ENCODE peak calls at places on chromosomes 1 and 21, in nine cellular contexts. Y, T, Q, H, E, J, L, C and B are unnamed samples.

GRCh38 chr1:21773585-21773984 is 9.4 kb downstream of the USP48 start:
- DNase-seq in Y (no peak), T (peak), Q (no peak), H (no peak), E (no peak), J (peak), L (no peak), C (peak), B (peak)

GRCh38 chr1:79568411-79568810 is 561.9 kb upstream of the ADGRL4 start:
- DNase-seq in Y (no peak), T (no peak), Q (no peak), H (peak), E (no peak), J (no peak), L (peak), C (no peak), B (no peak)

GRCh38 chr1:212219679-212220463 is 65.3 kb upstream of the PPP2R5A start:
- DNase-seq in Y (no peak), T (no peak), Q (no peak), H (peak), E (no peak), J (no peak), L (peak), C (no peak), B (peak)

GRCh38 chr1:84508510-84508909 is 2.1 kb upstream of the GNG5 start:
- DNase-seq in Y (no peak), T (no peak), Q (no peak), H (no peak), E (no peak), J (no peak), L (no peak), C (no peak), B (no peak)

GRCh38 chr21:17793271-17793670 is 25.9 kb downstream of the C21orf91 start:
- DNase-seq in Y (no peak), T (no peak), Q (no peak), H (no peak), E (no peak), J (no peak), L (no peak), C (no peak), B (no peak)

GRCh38 chr1:181732218-181732990 is 249.1 kb downstream of the CACNA1E start:
- DNase-seq in Y (no peak), T (no peak), Q (no peak), H (no peak), E (no peak), J (no peak), L (no peak), C (no peak), B (no peak)

GRCh38 chr1:26723013-26723991 is 27.5 kb downstream of the ARID1A start:
- DNase-seq in Y (no peak), T (peak), Q (peak), H (peak), E (no peak), J (peak), L (peak), C (peak), B (peak)

GRCh38 chr1:153246825-153247224 is 12.7 kb upstream of the LORICRIN start:
- DNase-seq in Y (no peak), T (no peak), Q (no peak), H (no peak), E (no peak), J (no peak), L (no peak), C (no peak), B (no peak)

GRCh38 chr1:208544794-208545193 is 300.6 kb upstream of the PLXNA2 start:
- DNase-seq in Y (no peak), T (no peak), Q (no peak), H (no peak), E (no peak), J (no peak), L (no peak), C (no peak), B (no peak)

GRCh38 chr1:25197235-25197930 is 34.9 kb downstream of the SYF2 start:
- DNase-seq in Y (no peak), T (no peak), Q (no peak), H (no peak), E (no peak), J (no peak), L (no peak), C (no peak), B (no peak)

GRCh38 chr1:226571901-226572300 is 23.3 kb downstream of the STUM start:
- DNase-seq in Y (no peak), T (no peak), Q (no peak), H (no peak), E (no peak), J (no peak), L (no peak), C (peak), B (peak)

GRCh38 chr1:6560267-6560666 is 5.2 kb downstream of the TAS1R1 start:
- DNase-seq in Y (no peak), T (no peak), Q (no peak), H (no peak), E (no peak), J (no peak), L (no peak), C (no peak), B (no peak)

GRCh38 chr21:44653656-44654575 is 543 bp downstream of the KRTAP12-4 start:
- DNase-seq in Y (no peak), T (peak), Q (peak), H (no peak), E (peak), J (peak), L (no peak), C (no peak), B (no peak)

GRCh38 chr1:45470306-45470798 is 20.6 kb downstream of the TESK2 start:
- DNase-seq in Y (no peak), T (no peak), Q (no peak), H (no peak), E (no peak), J (no peak), L (no peak), C (no peak), B (no peak)

GRCh38 chr1:188295157-188295556 is 1466.4 kb downstream of the PLA2G4A start:
- DNase-seq in Y (no peak), T (no peak), Q (no peak), H (no peak), E (no peak), J (no peak), L (no peak), C (no peak), B (no peak)

GRCh38 chr1:113617438-113618141 is 141.7 kb downstream of the PHTF1 start:
- DNase-seq in Y (no peak), T (no peak), Q (no peak), H (peak), E (no peak), J (no peak), L (no peak), C (no peak), B (no peak)

GRCh38 chr1:115107501-115108260 is 18.4 kb upstream of the TSPAN2 start:
- DNase-seq in Y (no peak), T (no peak), Q (no peak), H (no peak), E (no peak), J (no peak), L (peak), C (no peak), B (no peak)

GRCh38 chr1:159877695-159878444 is 15.4 kb upstream of the VSIG8 start:
- DNase-seq in Y (no peak), T (no peak), Q (no peak), H (no peak), E (no peak), J (no peak), L (no peak), C (no peak), B (no peak)

GRCh38 chr1:207240325-207241095 is 81.0 kb upstream of the CD55 start:
- DNase-seq in Y (peak), T (no peak), Q (no peak), H (peak), E (no peak), J (no peak), L (peak), C (no peak), B (no peak)

GRCh38 chr1:69479734-69480133 is 88.0 kb upstream of the LRRC7 start:
- DNase-seq in Y (no peak), T (no peak), Q (no peak), H (no peak), E (no peak), J (no peak), L (no peak), C (no peak), B (no peak)

GRCh38 chr21:33070921-33071877 is 1.3 kb downstream of the OLIG1 start:
- DNase-seq in Y (no peak), T (peak), Q (no peak), H (peak), E (no peak), J (peak), L (no peak), C (no peak), B (no peak)

GRCh38 chr1:101366513-101367215 is 129.8 kb downstream of the S1PR1 start:
- DNase-seq in Y (no peak), T (no peak), Q (no peak), H (no peak), E (no peak), J (no peak), L (no peak), C (no peak), B (no peak)

GRCh38 chr21:44376606-44377005 is 23.2 kb downstream of the TRPM2 start:
- DNase-seq in Y (no peak), T (no peak), Q (no peak), H (no peak), E (no peak), J (no peak), L (no peak), C (peak), B (no peak)

GRCh38 chr1:200108659-200109058 is 81.1 kb downstream of the NR5A2 start:
- DNase-seq in Y (no peak), T (no peak), Q (no peak), H (no peak), E (no peak), J (no peak), L (peak), C (no peak), B (no peak)

GRCh38 chr1:26702680-26703038 is 6.8 kb downstream of the ARID1A start:
- DNase-seq in Y (no peak), T (peak), Q (no peak), H (no peak), E (no peak), J (peak), L (no peak), C (no peak), B (no peak)

GRCh38 chr1:17579951-17580939 is 40.7 kb downstream of the ARHGEF10L start:
- DNase-seq in Y (no peak), T (no peak), Q (no peak), H (no peak), E (no peak), J (no peak), L (peak), C (no peak), B (no peak)